ENCODE peak calls at places on chromosomes 1 and 21, in seven cellular contexts. B is neural progenitor cell, N is psoas muscle, A is GM23338, U is right lobe of liver, C is pancreas, F is prostate gland. K is an unnamed sample.
A peak's percentile ranks its signal among the peaks of the same experiment; 100 is the strongest.

GRCh38 chr1:198001776-198002408 is 84.7 kb downstream of the LHX9 start:
- DNase-seq in N (no peak), F (no peak), C (no peak), U (no peak), A (no peak), B (no peak), K (no peak)

GRCh38 chr1:235902638-235903542 is 36.2 kb upstream of the LYST start:
- DNase-seq in N (no peak), C (no peak), B (no peak), A (no peak), F (peak; percentile 83), U (no peak), K (peak; percentile 83)

GRCh38 chr1:111907321-111907720 is 82.1 kb downstream of the KCND3 start:
- DNase-seq in N (no peak), A (no peak), F (no peak), U (no peak), C (no peak), B (no peak), K (no peak)

GRCh38 chr1:194233069-194233468 is 1046.7 kb upstream of the B3GALT2 start:
- DNase-seq in N (no peak), F (no peak), B (no peak), C (no peak), A (no peak), U (no peak), K (no peak)

GRCh38 chr1:198072177-198072576 is 84.6 kb upstream of the NEK7 start:
- DNase-seq in N (no peak), C (no peak), F (no peak), A (peak; percentile 30), B (no peak), U (no peak), K (no peak)

GRCh38 chr1:216464489-216464888 is 41.2 kb upstream of the USH2A start:
- DNase-seq in F (no peak), A (no peak), C (no peak), U (no peak), N (no peak), B (no peak), K (no peak)

GRCh38 chr1:7425771-7426170 is 345.3 kb upstream of the VAMP3 start:
- DNase-seq in U (peak; percentile 39), B (no peak), N (no peak), F (no peak), C (peak; percentile 61), A (no peak), K (no peak)

GRCh38 chr1:79044974-79045650 is 38.6 kb upstream of the ADGRL4 start:
- DNase-seq in U (no peak), C (no peak), N (no peak), F (no peak), B (peak; percentile 66), A (peak; percentile 65), K (no peak)

GRCh38 chr1:152035406-152036315 is 1.1 kb downstream of the S100A11 start:
- DNase-seq in F (peak; percentile 49), C (no peak), A (peak; percentile 37), B (no peak), N (no peak), U (no peak), K (no peak)

GRCh38 chr1:64215576-64215975 is 12.2 kb downstream of the UBE2U start:
- DNase-seq in F (no peak), N (no peak), U (no peak), B (no peak), A (no peak), C (no peak), K (no peak)

GRCh38 chr1:209076688-209077087 is 506.8 kb upstream of the CAMK1G start:
- DNase-seq in C (no peak), B (no peak), N (no peak), U (no peak), F (no peak), A (peak; percentile 74), K (no peak)

GRCh38 chr1:23553896-23554480 is 5.3 kb downstream of the ID3 start:
- DNase-seq in N (no peak), B (peak; percentile 46), A (peak; percentile 37), F (no peak), C (peak; percentile 30), U (no peak), K (no peak)

GRCh38 chr1:187809547-187809946 is 980.8 kb downstream of the PLA2G4A start:
- DNase-seq in C (no peak), U (no peak), F (no peak), A (no peak), B (no peak), N (no peak), K (no peak)

GRCh38 chr1:117928881-117929339 is 511 bp downstream of the GDAP2 start:
- DNase-seq in F (peak; percentile 16), A (peak; percentile 79), N (peak; percentile 57), U (peak; percentile 65), C (peak; percentile 60), B (peak; percentile 82), K (peak; percentile 75)

GRCh38 chr1:56563045-56563444 is 16.3 kb downstream of the PLPP3 start:
- DNase-seq in C (no peak), N (no peak), F (no peak), B (no peak), A (no peak), U (no peak), K (no peak)
- H3K27ac ChIP-seq in C (no peak overlapping the region), N (no peak overlapping the region), F (no peak overlapping the region), B (peak overlapping the region; percentile 74), A (peak overlapping the region; percentile 78), U (peak overlapping the region; percentile 77), K (no peak overlapping the region)

DNA sequence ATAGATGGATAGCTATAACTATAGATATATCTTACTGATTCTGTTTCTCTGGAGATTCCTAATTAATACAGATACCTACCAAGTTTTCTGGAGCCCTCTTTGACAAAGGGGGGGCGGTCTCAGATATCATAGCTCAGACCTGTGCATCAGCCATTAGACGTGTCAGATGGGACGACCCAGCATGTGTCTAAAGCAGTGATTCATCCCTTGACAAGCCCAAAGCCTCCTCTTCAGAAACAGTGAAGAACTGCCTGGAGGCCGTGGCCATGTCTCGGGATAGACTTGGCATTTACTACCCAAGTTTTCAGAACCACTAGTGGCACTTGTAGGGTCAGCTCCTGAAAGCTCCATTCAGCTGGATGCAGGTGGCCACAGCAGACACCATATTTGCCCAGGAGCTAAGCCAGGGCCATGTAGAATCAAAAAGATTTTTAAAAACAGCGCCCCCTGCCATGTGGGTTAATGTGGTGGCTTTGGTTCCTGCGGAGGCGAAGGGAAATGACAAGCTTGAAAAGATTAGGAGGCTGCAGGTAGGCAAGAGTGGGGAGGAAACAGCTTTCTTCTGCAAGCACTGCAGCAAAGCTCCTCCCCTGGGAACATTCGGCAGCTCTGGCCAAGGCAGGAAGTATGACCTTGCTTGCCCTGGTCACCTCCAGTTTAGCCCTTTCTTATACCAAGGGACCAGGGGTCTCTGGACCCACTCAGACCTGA is 82.2 kb downstream of the FBXO2 start:
- DNase-seq in B (peak; percentile 71), C (no peak), U (no peak), F (no peak), A (peak; percentile 94), N (no peak), K (no peak)
- TF ChIP-seq CTCF in B (peak; percentile 60), C (no peak), U (no peak), F (no peak), A (peak; percentile 70), N (no peak), K (no peak)

GRCh38 chr1:2240251-2241156 is 12.4 kb downstream of the SKI start:
- DNase-seq in N (peak; percentile 84), U (peak; percentile 92), C (peak; percentile 47), A (no peak), F (peak; percentile 87), B (no peak), K (peak; percentile 90)
- H3K27ac ChIP-seq in N (peak overlapping the region; percentile 14), U (peak overlapping the region; percentile 24), C (no peak overlapping the region), A (peak overlapping the region; percentile 78), F (peak overlapping the region; percentile 64), B (no peak overlapping the region), K (no peak overlapping the region)

GRCh38 chr1:56824956-56825355 is 5.8 kb upstream of the FYB2 start:
- DNase-seq in U (no peak), F (no peak), B (no peak), A (no peak), C (no peak), N (no peak), K (no peak)
- TF ChIP-seq CTCF in U (no peak), F (no peak), B (no peak), A (no peak), C (no peak), N (no peak), K (no peak)

GRCh38 chr1:33342041-33342723 is 21.3 kb upstream of the A3GALT2 start:
- DNase-seq in N (peak; percentile 80), A (peak; percentile 65), U (peak; percentile 85), B (peak; percentile 90), F (peak; percentile 91), C (peak; percentile 87), K (peak; percentile 80)
- H3K27ac ChIP-seq in N (peak overlapping the region; percentile 98), A (no peak overlapping the region), U (peak overlapping the region; percentile 97), B (peak overlapping the region; percentile 80), F (peak overlapping the region; percentile 81), C (peak overlapping the region; percentile 54), K (peak overlapping the region; percentile 91)

GRCh38 chr21:15211491-15212133 is 146.8 kb upstream of the NRIP1 start:
- DNase-seq in A (no peak), N (no peak), B (no peak), C (no peak), U (peak; percentile 61), F (no peak), K (no peak)

GRCh38 chr21:15209224-15209623 is 144.4 kb upstream of the NRIP1 start:
- DNase-seq in C (no peak), B (no peak), F (no peak), A (no peak), U (no peak), N (no peak), K (no peak)

GRCh38 chr21:15212214-15212613 is 147.4 kb upstream of the NRIP1 start:
- DNase-seq in C (no peak), B (no peak), F (no peak), N (no peak), A (no peak), U (no peak), K (no peak)

GRCh38 chr21:15208787-15209186 is 144.0 kb upstream of the NRIP1 start:
- DNase-seq in F (no peak), U (no peak), C (no peak), N (no peak), B (no peak), A (no peak), K (no peak)

DNA sequence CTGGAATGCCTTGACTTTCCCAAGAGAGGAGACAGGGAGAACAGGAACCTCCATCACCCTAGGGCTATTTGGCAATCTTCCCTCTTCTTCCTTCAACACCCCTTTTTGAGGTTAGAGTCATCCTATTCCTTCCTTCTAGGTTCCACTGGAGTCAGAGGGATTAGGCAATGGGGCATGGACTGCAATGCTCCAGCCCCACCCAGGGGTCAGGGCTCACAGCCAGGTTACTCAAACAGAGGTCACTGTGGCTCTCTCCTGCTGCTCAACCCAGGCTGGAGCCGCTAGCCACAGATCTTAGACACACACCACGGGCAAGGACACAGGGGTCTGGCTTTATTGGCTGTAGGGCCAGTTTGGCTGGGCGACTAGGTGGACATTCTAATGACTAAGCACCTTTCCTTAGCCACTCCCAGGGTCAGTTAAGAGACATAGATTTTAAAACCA is 145.5 kb upstream of the NRIP1 start:
- DNase-seq in U (peak; percentile 95), C (peak; percentile 13), N (peak; percentile 67), B (peak; percentile 13), F (no peak), A (no peak), K (peak; percentile 44)
- TF ChIP-seq CTCF in U (no peak), C (no peak), N (no peak), B (no peak), F (no peak), A (peak; percentile 9), K (no peak)

K was measured in lung.